ENCODE peak calls at places on chromosomes 5 and 9, in four cellular contexts. O is astrocyte of the cerebellum, Z is type B pancreatic cell, A is GM13977. E is an unnamed sample.

GRCh38 chr5:110027527-110028322 is 338.0 kb downstream of the MAN2A1 start:
- DNase-seq in O (no peak), Z (no peak), A (no peak), E (no peak)

GRCh38 chr9:89440548-89440947 is 57.4 kb downstream of the SEMA4D start:
- DNase-seq in O (no peak), Z (no peak), A (no peak), E (no peak)

GRCh38 chr5:31854181-31854624 is 215.3 kb downstream of the PDZD2 start:
- DNase-seq in O (peak), Z (no peak), A (no peak), E (no peak)

GRCh38 chr9:86413966-86414880 is 60.0 kb upstream of the TUT7 start:
- DNase-seq in O (no peak), Z (no peak), A (peak), E (no peak)

GRCh38 chr9:116475201-116475600 is 211.9 kb upstream of the TRIM32 start:
- DNase-seq in O (no peak), Z (no peak), A (no peak), E (no peak)

GRCh38 chr5:54745599-54745998 is 228.0 kb downstream of the SNX18 start:
- DNase-seq in O (no peak), Z (no peak), A (no peak), E (no peak)

GRCh38 chr9:93684806-93685553 is 108.6 kb downstream of the PHF2 start:
- DNase-seq in O (no peak), Z (no peak), A (no peak), E (no peak)

GRCh38 chr9:93097496-93098205 is 1.6 kb downstream of the CARD19 start:
- DNase-seq in O (no peak), Z (no peak), A (no peak), E (no peak)

GRCh38 chr5:63128018-63128417 is 549.4 kb downstream of the LRRC70 start:
- DNase-seq in O (no peak), Z (no peak), A (no peak), E (no peak)

GRCh38 chr9:121566401-121567141 is 66.9 kb upstream of the GGTA1 start:
- DNase-seq in O (no peak), Z (no peak), A (no peak), E (no peak)

GRCh38 chr5:72465601-72466563 is 41.3 kb downstream of the ZNF366 start:
- DNase-seq in O (no peak), Z (no peak), A (peak), E (no peak)

GRCh38 chr9:98175762-98176161 is 16.7 kb downstream of the CORO2A start:
- DNase-seq in O (no peak), Z (no peak), A (no peak), E (no peak)

GRCh38 chr9:98175013-98175679 is 17.3 kb downstream of the CORO2A start:
- DNase-seq in O (no peak), Z (no peak), A (no peak), E (no peak)

GRCh38 chr9:98171176-98171925 is 21.1 kb downstream of the CORO2A start:
- DNase-seq in O (no peak), Z (no peak), A (no peak), E (no peak)

GRCh38 chr9:98173181-98173580 is 19.3 kb downstream of the CORO2A start:
- DNase-seq in O (no peak), Z (no peak), A (no peak), E (no peak)

GRCh38 chr9:98172604-98173003 is 19.8 kb downstream of the CORO2A start:
- DNase-seq in O (no peak), Z (no peak), A (no peak), E (no peak)
- TF ChIP-seq CTCF in O (no peak), Z (no peak), A (no peak), E (no peak)

GRCh38 chr5:142798099-142798768 is 28.1 kb downstream of the ARHGAP26 start:
- DNase-seq in O (no peak), Z (no peak), A (no peak), E (no peak)

GRCh38 chr5:142796492-142797109 is 26.4 kb downstream of the ARHGAP26 start:
- DNase-seq in O (no peak), Z (no peak), A (no peak), E (no peak)

GRCh38 chr5:142794527-142794926 is 24.4 kb downstream of the ARHGAP26 start:
- DNase-seq in O (no peak), Z (no peak), A (no peak), E (no peak)

GRCh38 chr5:142795246-142795645 is 25.1 kb downstream of the ARHGAP26 start:
- DNase-seq in O (no peak), Z (no peak), A (no peak), E (no peak)

GRCh38 chr5:142797420-142797819 is 27.2 kb downstream of the ARHGAP26 start:
- DNase-seq in O (no peak), Z (no peak), A (no peak), E (no peak)
- TF ChIP-seq CTCF in O (no peak), Z (no peak), A (no peak), E (no peak)

DNA sequence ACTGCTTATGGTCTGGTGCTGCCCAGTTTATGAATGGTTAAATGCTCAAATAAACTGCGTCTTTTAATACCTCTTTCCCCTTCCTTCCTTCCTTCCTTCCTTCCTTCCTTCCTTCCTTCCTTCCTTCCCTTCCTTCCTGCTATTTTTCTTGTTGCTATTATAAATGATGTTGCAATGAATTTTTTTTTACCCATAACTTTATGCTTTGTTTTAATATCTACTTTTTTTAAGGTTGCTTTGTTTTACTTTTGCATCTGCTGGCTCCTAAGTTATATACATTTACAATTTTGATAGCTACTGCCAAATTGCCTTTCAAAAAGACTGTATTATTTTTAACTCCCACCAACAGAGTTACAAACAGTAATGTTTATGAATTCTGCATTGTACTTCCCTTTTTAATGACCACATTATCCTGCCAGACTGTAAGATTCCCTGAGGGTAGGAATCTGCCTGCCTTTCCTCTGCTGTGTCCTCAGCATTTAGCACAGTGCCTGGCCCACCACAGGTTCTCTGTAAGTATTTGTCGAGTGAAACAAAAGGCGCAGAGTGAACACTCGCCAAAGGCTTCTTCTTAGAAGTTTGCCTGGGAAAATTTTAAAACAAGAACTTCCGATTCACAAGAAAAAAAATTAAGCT is 36.9 kb downstream of the KIF4B start:
- DNase-seq in O (no peak), Z (no peak), A (no peak), E (no peak)
- TF ChIP-seq CTCF in O (no peak), Z (no peak), A (no peak), E (no peak)

GRCh38 chr5:29811914-29812679 is 1381.4 kb upstream of the CDH6 start:
- DNase-seq in O (no peak), Z (no peak), A (no peak), E (no peak)
- TF ChIP-seq CTCF in O (no peak), Z (peak), A (no peak), E (no peak)